ENCODE peak calls at places on chromosomes 2 and 18, in five cellular contexts. J, M, W, C and X are unnamed samples.

GRCh38 chr2:187976259-187976658 is 315.4 kb upstream of the GULP1 start:
- DNase-seq in J (no peak), M (no peak), W (no peak), C (no peak), X (no peak)

GRCh38 chr18:48950536-48951447 is at the start of gene SMAD7:
- DNase-seq in J (peak; percentile 22), M (no peak), W (peak; percentile 47), C (no peak), X (no peak)

GRCh38 chr2:155310589-155310988 is 612.1 kb downstream of the KCNJ3 start:
- DNase-seq in J (no peak), M (peak; percentile 17), W (peak; percentile 8), C (no peak), X (peak; percentile 64)

GRCh38 chr2:208265371-208265806 is 666 bp upstream of the PIKFYVE start:
- DNase-seq in J (no peak), M (peak; percentile 12), W (no peak), C (peak; percentile 54), X (no peak)

GRCh38 chr2:85797959-85798358 is 44.2 kb downstream of the ATOH8 start:
- DNase-seq in J (no peak), M (no peak), W (peak; percentile 62), C (no peak), X (no peak)

GRCh38 chr2:6082619-6083018 is 390.4 kb downstream of the SOX11 start:
- DNase-seq in J (no peak), M (no peak), W (no peak), C (no peak), X (no peak)

GRCh38 chr2:102809291-102810189 is 47.7 kb downstream of the TMEM182 start:
- DNase-seq in J (no peak), M (no peak), W (no peak), C (no peak), X (no peak)

GRCh38 chr2:95667480-95667879 is 75.7 kb downstream of the TRIM43 start:
- DNase-seq in J (no peak), M (no peak), W (no peak), C (no peak), X (no peak)

GRCh38 chr2:181546086-181546485 is 88.9 kb downstream of the ITGA4 start:
- DNase-seq in J (no peak), M (no peak), W (peak; percentile 12), C (no peak), X (no peak)

GRCh38 chr2:63050186-63050915 is at the start of gene OTX1:
- DNase-seq in J (peak; percentile 90), M (peak; percentile 76), W (no peak), C (peak; percentile 89), X (peak; percentile 55)

GRCh38 chr18:10123006-10123950 is 209.5 kb downstream of the VAPA start:
- DNase-seq in J (no peak), M (no peak), W (no peak), C (peak; percentile 42), X (peak; percentile 40)

GRCh38 chr2:99657691-99658258 is 168.0 kb upstream of the REV1 start:
- DNase-seq in J (no peak), M (no peak), W (no peak), C (no peak), X (no peak)

DNA sequence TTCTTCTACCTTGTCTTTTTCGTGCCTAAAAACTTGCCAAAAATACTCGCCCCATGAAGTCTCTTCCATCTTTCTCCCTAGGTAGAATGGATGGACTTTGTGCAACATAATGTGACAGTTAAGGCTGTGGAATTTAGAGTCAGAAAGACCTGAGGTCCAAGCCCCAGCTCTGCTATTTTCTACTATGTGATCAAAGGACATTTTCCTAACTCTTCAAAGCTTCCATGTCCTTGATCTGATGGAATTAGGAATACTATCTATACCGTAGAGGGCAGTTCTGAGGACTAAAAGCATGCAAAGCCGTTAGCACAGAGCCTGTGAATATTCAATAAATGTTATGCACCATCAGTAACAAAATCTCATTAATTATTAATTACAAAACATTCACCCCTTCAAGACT is 15.2 kb downstream of the IWS1 start:
- DNase-seq in J (no peak), M (no peak), W (no peak), C (no peak), X (no peak)
- H3K18ac ChIP-seq in J (no peak overlapping the region), M (no peak overlapping the region), W (no peak overlapping the region), C (no peak overlapping the region), X (no peak overlapping the region)

GRCh38 chr2:105598853-105599252 is 145.9 kb upstream of the NCK2 start:
- DNase-seq in J (no peak), M (no peak), W (no peak), C (no peak), X (no peak)

GRCh38 chr2:105598404-105598803 is 146.3 kb upstream of the NCK2 start:
- DNase-seq in J (no peak), M (no peak), W (no peak), C (no peak), X (no peak)

GRCh38 chr2:105597831-105598293 is 146.8 kb upstream of the NCK2 start:
- DNase-seq in J (no peak), M (no peak), W (no peak), C (no peak), X (no peak)

GRCh38 chr2:105596522-105596921 is 148.2 kb upstream of the NCK2 start:
- DNase-seq in J (no peak), M (no peak), W (no peak), C (no peak), X (no peak)

DNA sequence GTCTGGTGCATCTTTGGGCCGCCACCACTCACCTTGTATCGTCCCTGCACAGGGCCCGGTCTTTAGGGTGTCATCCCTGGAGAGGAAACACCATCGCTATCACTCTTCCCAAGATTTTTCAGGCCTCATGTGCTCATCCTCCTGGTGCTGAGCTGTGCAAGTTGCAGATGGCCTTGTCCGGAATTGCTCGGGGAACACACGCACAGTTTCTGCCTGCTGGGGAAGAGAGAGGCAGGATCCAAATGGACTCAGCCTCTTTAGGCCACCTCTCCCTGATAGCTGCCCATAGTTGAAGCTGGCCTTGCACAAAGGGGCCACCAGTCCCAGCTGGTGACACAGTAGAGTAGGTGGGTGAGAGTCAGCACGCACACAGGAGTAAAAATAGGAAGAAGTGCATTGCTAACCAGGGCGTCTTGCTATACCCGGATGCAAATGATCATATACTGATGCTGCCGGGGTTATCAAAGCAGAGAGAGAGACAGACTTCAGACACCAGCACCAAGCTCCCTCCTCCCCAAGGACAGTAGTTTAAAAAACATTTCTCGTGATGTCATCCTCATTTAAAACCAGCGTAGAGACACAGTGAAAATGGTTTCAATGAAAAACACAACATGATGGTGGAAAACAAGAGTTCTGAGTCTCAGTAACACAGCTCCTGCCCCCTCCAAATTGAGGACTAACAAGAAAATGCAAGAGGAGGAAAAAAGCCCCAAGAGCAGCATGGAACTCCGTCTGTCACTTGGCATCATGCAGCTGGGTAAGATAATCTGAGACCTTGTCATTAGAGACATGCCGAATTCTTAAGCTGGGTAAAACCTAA is 147.5 kb upstream of the NCK2 start:
- DNase-seq in J (no peak), M (no peak), W (no peak), C (no peak), X (no peak)
- H2BK12ac ChIP-seq in J (no peak overlapping the region), M (no peak overlapping the region), W (no peak overlapping the region), C (no peak overlapping the region), X (no peak overlapping the region)

GRCh38 chr2:189441709-189442074 is 418 bp downstream of the WDR75 start:
- DNase-seq in J (no peak), M (no peak), W (no peak), C (no peak), X (no peak)
- H3K14ac ChIP-seq in J (peak overlapping the region; percentile 77), M (peak overlapping the region; percentile 42), W (no peak overlapping the region), C (no peak overlapping the region), X (peak overlapping the region; percentile 11)

GRCh38 chr18:22783662-22784076 is 149.5 kb upstream of the RBBP8 start:
- DNase-seq in J (no peak), M (no peak), W (no peak), C (peak; percentile 48), X (no peak)

GRCh38 chr18:22773944-22774343 is 159.2 kb upstream of the RBBP8 start:
- DNase-seq in J (no peak), M (no peak), W (no peak), C (no peak), X (no peak)

GRCh38 chr18:22783245-22783644 is 149.9 kb upstream of the RBBP8 start:
- DNase-seq in J (no peak), M (no peak), W (no peak), C (no peak), X (no peak)

GRCh38 chr18:22778996-22779395 is 154.1 kb upstream of the RBBP8 start:
- DNase-seq in J (no peak), M (no peak), W (no peak), C (no peak), X (no peak)
- H3K18ac ChIP-seq in J (no peak overlapping the region), M (no peak overlapping the region), W (no peak overlapping the region), C (no peak overlapping the region), X (no peak overlapping the region)

GRCh38 chr2:129611456-129611855 is 368.0 kb upstream of the RAB6C start:
- DNase-seq in J (no peak), M (no peak), W (no peak), C (no peak), X (no peak)
- H2BK12ac ChIP-seq in J (no peak overlapping the region), M (no peak overlapping the region), W (no peak overlapping the region), C (no peak overlapping the region), X (no peak overlapping the region)

GRCh38 chr18:77101410-77102245 is 31.0 kb downstream of the MBP start:
- DNase-seq in J (peak; percentile 68), M (no peak), W (peak; percentile 96), C (peak; percentile 45), X (peak; percentile 60)

GRCh38 chr18:77100751-77101355 is 31.7 kb downstream of the MBP start:
- DNase-seq in J (no peak), M (no peak), W (no peak), C (no peak), X (peak; percentile 40)

GRCh38 chr18:77098033-77098432 is 34.5 kb downstream of the MBP start:
- DNase-seq in J (no peak), M (no peak), W (no peak), C (no peak), X (no peak)

GRCh38 chr18:77098554-77099174 is 33.9 kb downstream of the MBP start:
- DNase-seq in J (no peak), M (no peak), W (no peak), C (no peak), X (peak; percentile 19)

GRCh38 chr18:77099501-77100370 is 32.8 kb downstream of the MBP start:
- DNase-seq in J (no peak), M (no peak), W (no peak), C (no peak), X (no peak)
- H3K14ac ChIP-seq in J (no peak overlapping the region), M (no peak overlapping the region), W (no peak overlapping the region), C (no peak overlapping the region), X (no peak overlapping the region)

DNA sequence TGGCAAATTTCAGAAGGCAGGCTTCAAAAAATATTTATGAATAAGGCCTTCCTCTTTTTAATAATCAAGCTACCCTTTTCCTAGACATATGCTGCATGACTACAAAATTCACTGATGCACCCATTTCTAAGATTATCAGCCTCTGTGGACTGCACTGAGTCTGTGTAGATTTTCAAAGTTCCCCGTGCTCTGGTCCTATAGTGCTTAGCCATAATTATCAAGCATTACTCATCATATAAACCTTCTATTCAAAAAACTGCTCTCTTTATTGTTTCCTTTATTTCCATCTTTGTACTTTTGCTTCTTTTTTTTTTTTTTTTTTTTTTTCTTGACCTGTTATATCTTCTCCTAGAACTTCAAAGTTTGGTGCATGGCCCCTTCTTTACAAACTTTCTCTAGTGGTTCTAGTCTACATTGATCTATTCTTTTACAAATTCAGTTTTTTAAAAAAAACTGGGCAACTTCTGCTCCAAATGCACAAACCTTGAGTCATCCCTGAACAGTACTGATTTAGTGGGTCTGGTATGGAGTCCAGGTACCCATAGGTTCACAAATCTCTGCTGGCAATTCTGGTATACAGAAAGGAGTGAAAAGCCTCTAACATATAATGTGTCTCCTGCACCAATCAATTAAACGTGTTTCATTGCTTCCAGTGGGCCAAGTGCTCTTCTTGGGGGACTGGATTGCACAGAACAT is 481.9 kb downstream of the NUP35 start:
- DNase-seq in J (no peak), M (no peak), W (no peak), C (no peak), X (no peak)
- H3K18ac ChIP-seq in J (no peak overlapping the region), M (no peak overlapping the region), W (no peak overlapping the region), C (no peak overlapping the region), X (no peak overlapping the region)

GRCh38 chr2:231415029-231415428 is 19.5 kb downstream of the B3GNT7 start:
- DNase-seq in J (no peak), M (no peak), W (no peak), C (no peak), X (no peak)
- H2BK12ac ChIP-seq in J (no peak overlapping the region), M (no peak overlapping the region), W (no peak overlapping the region), C (no peak overlapping the region), X (no peak overlapping the region)